ENCODE peak calls at places on chromosome 6, in five cellular contexts. W, V, O, Q and I are unnamed samples.

GRCh38 chr6:8579372-8579771 is 144.0 kb upstream of the SLC35B3 start:
- DNase-seq in W (no peak), V (no peak), O (no peak), Q (no peak), I (no peak)

GRCh38 chr6:139919107-139920026 is 544.9 kb upstream of the CITED2 start:
- DNase-seq in W (no peak), V (peak), O (no peak), Q (no peak), I (no peak)

GRCh38 chr6:112927641-112928040 is 580.5 kb downstream of the RFPL4B start:
- DNase-seq in W (no peak), V (no peak), O (no peak), Q (no peak), I (no peak)

GRCh38 chr6:43489277-43490072 is 12.1 kb downstream of the TJAP1 start:
- DNase-seq in W (no peak), V (no peak), O (no peak), Q (no peak), I (no peak)

GRCh38 chr6:98292812-98293211 is 541.6 kb upstream of the POU3F2 start:
- DNase-seq in W (no peak), V (no peak), O (no peak), Q (no peak), I (no peak)

GRCh38 chr6:7691675-7692452 is 34.0 kb upstream of the BMP6 start:
- DNase-seq in W (peak), V (no peak), O (no peak), Q (no peak), I (no peak)

GRCh38 chr6:158662607-158663464 is 13.0 kb downstream of the SYTL3 start:
- DNase-seq in W (no peak), V (no peak), O (no peak), Q (no peak), I (peak)

GRCh38 chr6:83518946-83519489 is 6.7 kb downstream of the PRSS35 start:
- DNase-seq in W (no peak), V (no peak), O (no peak), Q (no peak), I (no peak)

GRCh38 chr6:151340206-151340978 is 51.0 kb downstream of the ZBTB2 start:
- DNase-seq in W (no peak), V (no peak), O (no peak), Q (no peak), I (no peak)

GRCh38 chr6:149368065-149368464 is 32.0 kb upstream of the SUMO4 start:
- DNase-seq in W (no peak), V (no peak), O (no peak), Q (no peak), I (no peak)

GRCh38 chr6:111124406-111124805 is 37.1 kb downstream of the SLC16A10 start:
- DNase-seq in W (no peak), V (no peak), O (no peak), Q (no peak), I (no peak)

GRCh38 chr6:41518118-41518517 is 28.1 kb upstream of the FOXP4 start:
- DNase-seq in W (no peak), V (no peak), O (no peak), Q (no peak), I (no peak)

GRCh38 chr6:36660771-36661471 is 17.6 kb upstream of the CDKN1A start:
- DNase-seq in W (no peak), V (no peak), O (peak), Q (peak), I (peak)

GRCh38 chr6:35310265-35310831 is 12.7 kb downstream of the DEF6 start:
- DNase-seq in W (no peak), V (no peak), O (peak), Q (peak), I (peak)

GRCh38 chr6:166097914-166098522 is 69.6 kb downstream of the TBXT start:
- DNase-seq in W (peak), V (peak), O (no peak), Q (peak), I (peak)

GRCh38 chr6:39948156-39948850 is 14.0 kb upstream of the MOCS1 start:
- DNase-seq in W (no peak), V (no peak), O (no peak), Q (no peak), I (no peak)

GRCh38 chr6:47376930-47377329 is 67.2 kb upstream of the TNFRSF21 start:
- DNase-seq in W (no peak), V (no peak), O (no peak), Q (no peak), I (no peak)

GRCh38 chr6:29967379-29968010 is 25.2 kb downstream of the HLA-A start:
- DNase-seq in W (no peak), V (no peak), O (no peak), Q (no peak), I (no peak)

GRCh38 chr6:23445157-23445710 is 680.8 kb upstream of the NRSN1 start:
- DNase-seq in W (no peak), V (no peak), O (no peak), Q (no peak), I (no peak)

GRCh38 chr6:161418458-161418945 is 144.6 kb upstream of the AGPAT4 start:
- DNase-seq in W (peak), V (no peak), O (no peak), Q (no peak), I (no peak)

GRCh38 chr6:12576389-12576788 is 140.2 kb upstream of the PHACTR1 start:
- DNase-seq in W (no peak), V (no peak), O (no peak), Q (no peak), I (no peak)

GRCh38 chr6:165487347-165487746 is 175.7 kb downstream of the PDE10A start:
- DNase-seq in W (no peak), V (no peak), O (no peak), Q (no peak), I (no peak)

GRCh38 chr6:42352856-42353564 is 98.7 kb downstream of the TRERF1 start:
- DNase-seq in W (peak), V (no peak), O (no peak), Q (peak), I (no peak)

GRCh38 chr6:77561768-77562314 is 91.0 kb upstream of the MEI4 start:
- DNase-seq in W (no peak), V (no peak), O (no peak), Q (no peak), I (no peak)

GRCh38 chr6:111119550-111120329 is 32.4 kb downstream of the SLC16A10 start:
- DNase-seq in W (no peak), V (no peak), O (no peak), Q (no peak), I (no peak)

GRCh38 chr6:13923527-13924145 is 1.1 kb upstream of the RNF182 start:
- DNase-seq in W (peak), V (no peak), O (no peak), Q (no peak), I (no peak)

GRCh38 chr6:37396571-37397185 is 36.3 kb upstream of the CMTR1 start:
- DNase-seq in W (no peak), V (no peak), O (no peak), Q (no peak), I (no peak)

GRCh38 chr6:169224185-169224695 is 29.4 kb downstream of the THBS2 start:
- DNase-seq in W (no peak), V (no peak), O (no peak), Q (peak), I (no peak)

GRCh38 chr6:34484899-34485298 is 19.0 kb downstream of the PACSIN1 start:
- DNase-seq in W (no peak), V (peak), O (peak), Q (peak), I (peak)

GRCh38 chr6:130885392-130886192 is 58.4 kb downstream of the SMLR1 start:
- DNase-seq in W (peak), V (peak), O (no peak), Q (no peak), I (no peak)

GRCh38 chr6:108765495-108765894 is 82.7 kb upstream of the ARMC2 start:
- DNase-seq in W (no peak), V (no peak), O (no peak), Q (no peak), I (no peak)

GRCh38 chr6:134007077-134007476 is 45.3 kb downstream of the SLC2A12 start:
- DNase-seq in W (no peak), V (no peak), O (no peak), Q (no peak), I (no peak)

GRCh38 chr6:167892835-167893234 is 66.1 kb downstream of the AFDN start:
- DNase-seq in W (no peak), V (no peak), O (no peak), Q (no peak), I (no peak)